ENCODE peak calls at places on chromosome 5, in seven cellular contexts. B is A549, V is adrenal gland, D is HepG2, N is gastrocnemius medialis, O is body of pancreas, Z is uterus. A is an unnamed sample.

GRCh38 chr5:14959443-14960119 is 88.0 kb upstream of the ANKH start:
- DNase-seq in D (peak; percentile 30), B (peak; percentile 61), Z (no peak), N (no peak), V (no peak), O (no peak), A (no peak)

GRCh38 chr5:173321886-173322285 is 6.3 kb downstream of the STC2 start:
- DNase-seq in V (peak; percentile 13), D (no peak), Z (no peak), N (no peak), B (no peak), O (no peak), A (no peak)

GRCh38 chr5:50440651-50441478 is at the start of gene EMB:
- DNase-seq in B (peak; percentile 63), D (no peak), O (peak; percentile 53), V (peak; percentile 78), Z (peak; percentile 16), N (peak; percentile 15), A (peak; percentile 66)

GRCh38 chr5:168303398-168304020 is 12.1 kb downstream of the WWC1 start:
- DNase-seq in V (no peak), Z (no peak), B (no peak), O (no peak), D (no peak), N (no peak), A (no peak)

GRCh38 chr5:150672237-150672883 is 11.3 kb downstream of the MYOZ3 start:
- DNase-seq in D (no peak), B (no peak), Z (peak; percentile 50), O (no peak), V (peak; percentile 65), N (no peak), A (no peak)

GRCh38 chr5:40929049-40929448 is 19.8 kb downstream of the C7 start:
- DNase-seq in V (no peak), B (no peak), O (no peak), N (no peak), Z (no peak), D (no peak), A (no peak)

GRCh38 chr5:156634301-156634700 is 215.8 kb upstream of the PPP1R2B start:
- DNase-seq in O (no peak), D (no peak), N (no peak), Z (no peak), B (no peak), V (no peak), A (no peak)

GRCh38 chr5:114243281-114243982 is 118.4 kb upstream of the KCNN2 start:
- DNase-seq in D (no peak), B (no peak), Z (no peak), N (no peak), V (no peak), O (no peak), A (no peak)

GRCh38 chr5:180467028-180467427 is 27.2 kb upstream of the CNOT6 start:
- DNase-seq in B (peak; percentile 91), V (no peak), Z (no peak), N (no peak), D (no peak), O (peak; percentile 18), A (peak; percentile 76)

GRCh38 chr5:42951169-42951846 is 88.8 kb downstream of the ANXA2R start:
- DNase-seq in Z (peak; percentile 22), D (no peak), O (peak; percentile 33), B (no peak), N (no peak), V (peak; percentile 69), A (peak; percentile 53)

GRCh38 chr5:36657563-36657995 is 51.2 kb downstream of the SLC1A3 start:
- DNase-seq in N (peak; percentile 85), D (peak; percentile 4), O (peak; percentile 86), Z (peak; percentile 34), V (peak; percentile 86), B (peak; percentile 42), A (peak; percentile 72)

GRCh38 chr5:158560170-158560569 is 539.5 kb downstream of the EBF1 start:
- DNase-seq in B (no peak), O (no peak), N (no peak), Z (no peak), D (peak; percentile 9), V (no peak), A (no peak)

GRCh38 chr5:154164182-154164581 is 26.4 kb upstream of the GALNT10 start:
- DNase-seq in D (no peak), B (no peak), Z (no peak), V (no peak), O (no peak), N (no peak), A (no peak)

GRCh38 chr5:181218795-181219124 is 4.3 kb upstream of the TRIM41 start:
- DNase-seq in O (no peak), N (no peak), Z (no peak), B (no peak), V (no peak), D (no peak), A (no peak)

GRCh38 chr5:132641241-132641723 is 16.7 kb upstream of the IL13 start:
- DNase-seq in V (no peak), N (no peak), D (no peak), O (no peak), Z (no peak), B (no peak), A (no peak)

GRCh38 chr5:178941361-178941760 is 363 bp downstream of the ZNF454 start:
- DNase-seq in Z (peak; percentile 32), V (no peak), D (no peak), B (no peak), N (no peak), O (peak; percentile 32), A (no peak)
- H3K9me3 ChIP-seq in Z (peaks cover 6% of the 10 kb centered on the region), V (no peaks in the 10 kb centered on the region), D (peaks cover 97% of the 10 kb centered on the region), B (peaks cover 44% of the 10 kb centered on the region), N (peaks cover 21% of the 10 kb centered on the region), O (peaks cover 2% of the 10 kb centered on the region), A (no peaks in the 10 kb centered on the region)

DNA sequence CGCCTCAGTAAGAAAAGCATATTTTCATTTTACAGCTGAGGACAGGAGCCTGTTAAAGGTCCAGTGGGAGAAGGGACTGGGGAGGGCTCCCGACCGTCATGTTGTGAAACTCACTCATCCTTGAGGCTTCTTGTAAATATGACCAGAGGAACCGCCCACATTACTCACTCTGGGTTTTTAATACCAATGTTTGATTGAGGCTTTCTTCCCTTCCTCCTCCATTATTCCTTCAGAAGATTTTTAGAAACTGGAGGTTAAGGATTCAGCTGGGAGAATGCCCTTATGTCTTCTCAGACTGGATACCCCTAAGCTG is 61.5 kb upstream of the GLRX start:
- DNase-seq in O (no peak), Z (no peak), N (no peak), V (no peak), B (no peak), D (no peak), A (no peak)
- TF ChIP-seq POLR2A in O (no peak), Z (no peak), N (no peak), V (no peak), B (no peak), D (no peak), A (no peak)

GRCh38 chr5:2699231-2699630 is 52.2 kb downstream of the IRX2 start:
- DNase-seq in Z (no peak), V (no peak), B (no peak), N (no peak), O (no peak), D (no peak), A (no peak)

GRCh38 chr5:2696156-2696807 is 55.2 kb downstream of the IRX2 start:
- DNase-seq in D (no peak), O (no peak), V (no peak), B (no peak), Z (no peak), N (no peak), A (no peak)

GRCh38 chr5:2697041-2697440 is 54.4 kb downstream of the IRX2 start:
- DNase-seq in D (no peak), O (no peak), Z (no peak), B (no peak), N (no peak), V (no peak), A (no peak)

GRCh38 chr5:2698581-2698980 is 52.9 kb downstream of the IRX2 start:
- DNase-seq in Z (no peak), B (no peak), V (peak; percentile 23), O (no peak), N (no peak), D (no peak), A (no peak)

DNA sequence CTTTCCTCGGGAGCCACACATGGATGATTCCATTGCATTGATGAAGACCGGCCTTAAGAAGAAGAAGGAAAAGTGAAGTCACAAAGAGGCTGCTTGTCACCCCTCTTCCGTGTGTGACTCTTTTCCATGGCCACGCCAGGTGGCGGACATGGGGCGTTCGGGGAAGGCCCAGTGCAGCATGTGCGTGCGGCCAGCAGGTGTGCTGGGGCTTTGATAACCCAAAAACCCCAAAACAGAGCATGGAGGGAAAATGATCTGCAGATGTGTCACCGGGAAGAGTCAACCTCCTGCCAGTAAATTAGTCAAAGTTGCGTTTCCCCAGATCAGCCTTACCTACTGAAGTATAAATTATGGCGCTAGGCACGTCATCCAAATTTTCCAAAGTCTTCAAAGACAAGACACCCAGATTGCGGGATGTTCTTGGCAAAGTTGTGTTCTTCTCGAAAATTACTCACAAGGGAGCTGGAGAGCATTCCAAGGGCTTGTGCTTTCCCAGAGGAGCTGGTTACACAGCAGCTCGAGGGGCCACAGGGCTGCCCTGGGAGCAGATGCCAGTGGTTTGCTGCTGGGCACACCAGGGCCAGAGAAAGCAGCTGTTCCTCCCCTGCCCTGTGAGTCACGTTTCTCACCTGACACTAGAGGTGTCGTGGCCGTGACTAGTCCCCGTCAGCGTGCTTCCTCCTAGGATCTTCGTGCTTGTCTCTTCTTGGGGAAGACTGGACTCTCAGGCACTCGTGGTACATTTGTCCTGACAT is 53.9 kb downstream of the IRX2 start:
- DNase-seq in D (no peak), N (no peak), O (no peak), V (peak; percentile 13), Z (no peak), B (no peak), A (no peak)
- H3K9me3 ChIP-seq in D (no peaks in the 10 kb centered on the region), N (no peaks in the 10 kb centered on the region), O (no peaks in the 10 kb centered on the region), V (no peaks in the 10 kb centered on the region), Z (no peaks in the 10 kb centered on the region), B (no peaks in the 10 kb centered on the region), A (no peaks in the 10 kb centered on the region)

DNA sequence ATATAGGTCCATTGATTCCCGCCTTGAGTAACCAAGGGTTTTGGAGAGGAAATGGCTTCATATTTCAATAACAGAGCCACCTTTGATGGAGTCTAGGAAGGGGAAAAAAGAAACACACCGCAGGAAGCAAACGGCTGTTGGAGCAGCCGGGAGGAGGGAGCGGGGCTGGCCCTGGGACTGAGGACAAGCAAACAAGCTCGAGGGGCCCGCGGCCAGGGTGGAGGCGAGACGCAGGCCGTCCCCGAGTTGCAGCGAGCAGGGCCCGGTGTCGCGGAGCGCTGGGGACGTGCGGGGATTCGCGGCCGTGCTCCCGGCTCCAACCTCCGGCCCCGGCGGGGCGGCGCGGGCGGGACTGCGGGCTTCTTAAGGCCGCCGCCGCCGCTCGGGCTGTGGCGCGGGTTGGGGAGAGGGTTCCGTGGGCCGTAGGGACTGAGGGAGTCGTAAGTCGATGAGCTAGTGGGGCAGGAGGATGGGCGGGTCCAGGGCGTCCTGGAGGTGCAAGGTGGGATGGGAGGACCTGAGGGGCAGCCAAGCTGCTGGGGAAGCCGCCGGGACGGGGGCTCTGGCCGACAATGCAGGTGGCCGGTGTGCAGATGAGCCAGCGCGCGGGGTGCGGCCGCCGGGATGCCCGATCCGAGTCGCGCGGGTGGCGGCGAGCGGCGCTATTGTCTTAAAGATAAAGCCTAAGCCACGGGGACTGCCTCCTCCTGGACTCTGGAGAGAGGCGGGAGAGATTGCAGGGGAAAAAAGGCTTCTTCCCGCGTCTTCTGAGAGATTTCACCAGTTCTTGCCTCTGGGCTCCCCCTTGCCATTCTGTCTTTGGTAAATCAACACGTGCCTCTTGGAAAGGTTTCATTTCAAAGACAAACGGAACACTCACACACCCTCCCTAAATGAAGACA is 1.5 kb upstream of the HAPLN1 start:
- DNase-seq in N (no peak), V (peak; percentile 74), Z (peak; percentile 27), B (peak; percentile 64), O (peak; percentile 19), D (peak; percentile 20), A (peak; percentile 61)
- TF ChIP-seq POLR2A in N (no peak), V (no peak), Z (no peak), B (no peak), O (no peak), D (no peak), A (no peak)

GRCh38 chr5:1065891-1066650 is 45.8 kb downstream of the SLC12A7 start:
- DNase-seq in N (no peak), O (no peak), D (no peak), B (no peak), Z (no peak), V (no peak), A (no peak)
- H3K9me3 ChIP-seq in N (no peaks in the 10 kb centered on the region), O (no peaks in the 10 kb centered on the region), D (no peaks in the 10 kb centered on the region), B (no peaks in the 10 kb centered on the region), Z (no peaks in the 10 kb centered on the region), V (no peaks in the 10 kb centered on the region), A (no peaks in the 10 kb centered on the region)

A was measured in right lobe of liver.